ENCODE peak calls at places on chromosomes 5 and 9, in seven cellular contexts. G is adrenal gland, W is ovary, P is spleen, L is DND-41, V is left ventricle myocardium inferior, O is coronary artery. X is an unnamed sample.
A peak's percentile ranks its signal among the peaks of the same experiment; 100 is the strongest.

GRCh38 chr9:131727184-131727785 is 12.6 kb downstream of the RAPGEF1 start:
- DNase-seq in G (peak; percentile 52), W (no peak), P (peak; percentile 41), L (no peak), V (no peak), O (no peak), X (peak; percentile 38)

GRCh38 chr5:82396396-82396795 is 118.2 kb upstream of the RPS23 start:
- DNase-seq in G (no peak), W (no peak), P (no peak), L (no peak), V (no peak), O (no peak), X (no peak)

GRCh38 chr9:112125961-112126388 is 49.1 kb downstream of the SUSD1 start:
- DNase-seq in G (no peak), W (no peak), P (no peak), L (no peak), V (no peak), O (no peak), X (no peak)

GRCh38 chr5:158951951-158952545 is 147.7 kb downstream of the EBF1 start:
- DNase-seq in G (no peak), W (no peak), P (no peak), L (no peak), V (no peak), O (no peak), X (peak; percentile 41)

GRCh38 chr9:107180206-107180605 is 102.9 kb upstream of the RAD23B start:
- DNase-seq in G (no peak), W (no peak), P (no peak), L (no peak), V (no peak), O (no peak), X (no peak)

GRCh38 chr5:156479864-156480263 is 152.9 kb downstream of the SGCD start:
- DNase-seq in G (no peak), W (no peak), P (no peak), L (peak; percentile 66), V (no peak), O (no peak), X (no peak)

GRCh38 chr5:176507911-176508310 is 29.3 kb downstream of the RNF44 start:
- DNase-seq in G (no peak), W (no peak), P (no peak), L (no peak), V (no peak), O (no peak), X (no peak)

GRCh38 chr5:151094054-151094858 is 13.4 kb upstream of the TNIP1 start:
- DNase-seq in G (peak; percentile 38), W (no peak), P (peak; percentile 88), L (no peak), V (no peak), O (no peak), X (peak; percentile 91)

GRCh38 chr5:135604046-135604445 is 25.3 kb upstream of the CXCL14 start:
- DNase-seq in G (no peak), W (no peak), P (no peak), L (no peak), V (no peak), O (peak; percentile 5), X (no peak)

GRCh38 chr9:25808554-25808953 is 130.3 kb upstream of the TUSC1 start:
- DNase-seq in G (no peak), W (no peak), P (no peak), L (no peak), V (no peak), O (no peak), X (no peak)

GRCh38 chr5:132776077-132776931 is 735 bp downstream of the SEPTIN8 start:
- DNase-seq in G (peak; percentile 33), W (peak; percentile 67), P (no peak), L (peak; percentile 20), V (peak; percentile 36), O (no peak), X (no peak)
- H3K4me3 ChIP-seq in G (peak overlapping the region; percentile 77), W (peak overlapping the region; percentile 80), P (peak overlapping the region; percentile 94), L (peak overlapping the region; percentile 31), V (peak overlapping the region; percentile 95), O (peak overlapping the region; percentile 92), X (peak overlapping the region; percentile 60)

GRCh38 chr5:20554001-20554400 is 566.0 kb upstream of the CDH18 start:
- DNase-seq in G (no peak), W (no peak), P (no peak), L (no peak), V (no peak), O (no peak), X (no peak)

GRCh38 chr5:20559845-20560244 is 571.8 kb upstream of the CDH18 start:
- DNase-seq in G (no peak), W (no peak), P (no peak), L (no peak), V (no peak), O (no peak), X (no peak)

GRCh38 chr5:20556364-20556763 is 568.4 kb upstream of the CDH18 start:
- DNase-seq in G (no peak), W (no peak), P (no peak), L (no peak), V (no peak), O (no peak), X (no peak)

DNA sequence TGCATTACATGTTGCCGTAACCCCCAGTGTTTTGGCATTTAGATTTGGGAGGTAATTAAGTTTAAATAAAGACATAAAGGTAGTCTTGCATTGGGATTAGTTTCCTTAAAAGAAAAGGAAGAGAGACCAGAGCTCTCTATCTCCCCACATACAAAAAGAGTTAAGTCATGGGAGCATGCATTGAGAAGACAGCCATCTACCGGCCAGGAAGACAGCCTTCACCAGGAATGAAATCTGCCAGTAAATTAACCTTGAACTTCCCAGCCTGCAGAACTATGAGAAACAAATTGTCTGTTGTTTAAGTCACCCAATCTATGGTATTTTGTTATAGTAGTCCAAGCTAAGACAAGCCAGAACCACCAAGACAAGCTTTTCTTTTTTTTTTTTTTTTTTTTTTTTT is 567.0 kb upstream of the CDH18 start:
- DNase-seq in G (no peak), W (no peak), P (no peak), L (no peak), V (no peak), O (no peak), X (no peak)
- TF ChIP-seq CTCF in G (no peak), W (no peak), P (no peak), L (no peak), V (no peak), O (no peak), X (no peak)

DNA sequence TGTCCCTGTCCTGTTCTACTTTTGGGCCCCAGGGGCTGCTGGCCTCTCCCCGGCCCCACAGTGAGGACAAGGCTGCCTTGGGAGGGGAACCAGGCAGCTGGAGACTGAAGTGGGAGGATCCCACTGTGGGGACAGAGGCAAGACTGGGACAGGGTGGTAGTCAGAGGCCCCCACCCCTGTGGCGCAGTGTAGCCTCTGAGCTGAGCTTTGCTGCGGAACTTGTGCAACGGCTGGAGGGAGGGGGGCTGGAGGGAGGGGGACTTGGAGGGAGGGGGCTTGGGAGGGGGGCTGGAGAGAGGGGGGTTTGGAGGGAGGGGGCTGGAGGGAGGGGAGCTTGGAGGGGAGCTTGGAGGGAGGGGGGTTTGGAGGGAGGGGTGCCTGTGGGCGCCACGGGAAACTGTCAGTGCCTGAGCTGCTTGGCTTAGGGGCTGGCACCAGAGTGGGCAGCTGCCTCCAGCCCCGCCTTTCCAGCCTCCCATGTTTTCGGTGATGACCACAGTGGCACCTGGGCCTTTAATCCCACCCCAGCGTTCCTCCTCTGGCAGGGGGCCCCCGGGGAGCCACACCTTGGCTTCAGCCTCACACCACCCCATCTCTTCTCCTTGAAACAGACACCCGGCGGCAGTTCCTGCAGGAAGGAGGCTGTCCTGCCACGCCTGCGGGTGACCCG is 2.3 kb upstream of the FUT7 start:
- DNase-seq in G (no peak), W (no peak), P (peak; percentile 87), L (no peak), V (no peak), O (no peak), X (no peak)
- H3K4me3 ChIP-seq in G (no peak overlapping the region), W (no peak overlapping the region), P (peak overlapping the region; percentile 86), L (no peak overlapping the region), V (peak overlapping the region; percentile 39), O (peak overlapping the region; percentile 53), X (peak overlapping the region; percentile 1)

GRCh38 chr5:145697251-145698016 is 137.7 kb downstream of the PRELID2 start:
- DNase-seq in G (no peak), W (no peak), P (no peak), L (peak; percentile 25), V (no peak), O (no peak), X (peak; percentile 58)
- TF ChIP-seq CTCF in G (peak; percentile 50), W (no peak), P (no peak), L (peak; percentile 60), V (peak; percentile 57), O (peak; percentile 15), X (peak; percentile 60)

X was measured in GM12865.